ENCODE peak calls at places on chromosomes 3 and 15, in six cellular contexts. Q, S, U, O, Z and F are unnamed samples.

GRCh38 chr3:113441051-113441770 is at the start of gene CFAP44:
- DNase-seq in O (no peak), S (peak; percentile 77), Q (no peak), Z (peak; percentile 90), U (peak; percentile 74), F (peak; percentile 76)

GRCh38 chr15:68330911-68331310 is 53.4 kb downstream of the FEM1B start:
- DNase-seq in U (no peak), O (no peak), S (no peak), Q (no peak), Z (no peak), F (no peak)

GRCh38 chr15:63503739-63504246 is 600 bp upstream of the USP3 start:
- DNase-seq in S (peak; percentile 87), O (peak; percentile 75), Q (peak; percentile 67), U (peak; percentile 82), Z (peak; percentile 91), F (peak; percentile 77)

GRCh38 chr15:66619152-66619903 is 53.5 kb upstream of the LCTL start:
- DNase-seq in U (peak; percentile 84), O (peak; percentile 49), S (peak; percentile 82), Q (peak; percentile 61), Z (peak; percentile 83), F (peak; percentile 88)

GRCh38 chr15:26972636-26973035 is 1.7 kb downstream of the GABRG3 start:
- DNase-seq in U (no peak), S (no peak), Z (no peak), Q (no peak), O (no peak), F (no peak)

GRCh38 chr3:112858410-112859069 is 11.9 kb upstream of the CD200R1L start:
- DNase-seq in U (no peak), O (no peak), Z (peak; percentile 8), S (peak; percentile 27), Q (no peak), F (no peak)

GRCh38 chr15:95557226-95558046 is 773.1 kb upstream of the NR2F2 start:
- DNase-seq in Z (peak; percentile 93), Q (no peak), S (no peak), U (no peak), O (peak; percentile 83), F (no peak)

GRCh38 chr3:13146643-13147143 is 73.5 kb upstream of the IQSEC1 start:
- DNase-seq in S (no peak), Q (no peak), O (no peak), Z (no peak), U (no peak), F (no peak)

GRCh38 chr3:32780735-32781210 is 37.0 kb upstream of the TRIM71 start:
- DNase-seq in Z (peak; percentile 59), U (peak; percentile 78), O (peak; percentile 23), S (peak; percentile 22), Q (peak; percentile 42), F (peak; percentile 28)

GRCh38 chr15:73389971-73390544 is 21.3 kb upstream of the HCN4 start:
- DNase-seq in Q (no peak), O (no peak), S (no peak), Z (no peak), U (no peak), F (no peak)

GRCh38 chr3:123752228-123752627 is 131.9 kb downstream of the MYLK start:
- DNase-seq in Z (no peak), U (no peak), S (no peak), Q (no peak), O (no peak), F (no peak)
- H3K4me1 ChIP-seq in Z (no peaks in the 10 kb centered on the region), U (peaks cover 44% of the 10 kb centered on the region), S (peaks cover 38% of the 10 kb centered on the region), Q (peaks cover 14% of the 10 kb centered on the region), O (peaks cover 42% of the 10 kb centered on the region), F (peaks cover 14% of the 10 kb centered on the region)

GRCh38 chr3:154931484-154931883 is 148.6 kb upstream of the MME start:
- DNase-seq in S (no peak), O (no peak), U (no peak), Q (no peak), Z (peak; percentile 6), F (no peak)

GRCh38 chr3:154932633-154933032 is 147.5 kb upstream of the MME start:
- DNase-seq in Z (no peak), Q (no peak), O (no peak), S (no peak), U (no peak), F (no peak)

GRCh38 chr3:154936196-154936595 is 143.9 kb upstream of the MME start:
- DNase-seq in Q (no peak), S (no peak), Z (no peak), U (no peak), O (no peak), F (no peak)

GRCh38 chr3:154933581-154933980 is 146.5 kb upstream of the MME start:
- DNase-seq in U (no peak), Z (no peak), O (no peak), Q (no peak), S (no peak), F (no peak)
- H3K4me3 ChIP-seq in U (no peak overlapping the region), Z (no peak overlapping the region), O (no peak overlapping the region), Q (no peak overlapping the region), S (no peak overlapping the region), F (no peak overlapping the region)

DNA sequence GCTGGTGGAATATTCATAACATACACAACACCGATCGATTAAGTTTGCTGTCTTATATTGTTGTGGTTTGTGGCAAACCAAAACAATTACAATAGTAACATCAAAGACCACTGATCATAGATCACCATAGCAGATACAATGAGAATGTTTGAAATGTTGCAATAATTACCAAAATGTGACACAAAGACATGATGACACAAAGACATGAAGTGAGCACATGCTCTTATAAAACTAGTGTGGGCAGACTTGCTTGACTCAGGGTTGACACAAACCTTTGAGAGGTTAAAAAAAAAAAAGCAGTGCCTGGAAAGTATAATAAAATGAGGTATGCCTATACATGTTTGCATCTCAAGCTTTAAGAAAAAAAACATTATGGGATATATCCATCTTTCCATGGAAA is 130.3 kb downstream of the NR1I2 start:
- DNase-seq in S (no peak), U (no peak), O (no peak), Q (no peak), Z (no peak), F (no peak)
- H3K4me1 ChIP-seq in S (peaks cover 11% of the 10 kb centered on the region), U (no peaks in the 10 kb centered on the region), O (no peaks in the 10 kb centered on the region), Q (no peaks in the 10 kb centered on the region), Z (peaks cover 21% of the 10 kb centered on the region), F (no peaks in the 10 kb centered on the region)

DNA sequence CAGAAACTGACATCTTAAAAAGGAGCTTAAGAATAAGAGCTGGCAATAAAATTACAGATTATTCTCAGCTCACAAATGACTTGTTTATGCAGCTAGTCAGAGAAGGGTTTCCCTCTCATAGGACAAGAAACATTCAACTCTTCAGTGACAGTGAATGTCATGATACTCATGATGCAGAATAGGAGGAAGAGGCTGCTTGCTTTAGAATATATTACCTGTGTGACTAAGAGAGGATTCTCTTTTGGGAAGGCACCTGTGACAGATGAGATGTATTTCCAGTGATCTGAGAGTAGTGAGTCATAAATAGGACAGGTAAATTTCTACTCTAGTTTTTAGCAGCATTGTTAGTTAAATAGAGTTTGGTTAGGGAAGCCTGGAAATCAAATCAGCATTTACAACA is 39.9 kb downstream of the RASA2 start:
- DNase-seq in U (no peak), S (no peak), O (no peak), Z (no peak), Q (no peak), F (no peak)
- H3K4me3 ChIP-seq in U (no peak overlapping the region), S (no peak overlapping the region), O (no peak overlapping the region), Z (no peak overlapping the region), Q (no peak overlapping the region), F (no peak overlapping the region)

GRCh38 chr3:195077611-195078540 is 193.1 kb downstream of the XXYLT1 start:
- DNase-seq in Z (no peak), Q (no peak), O (no peak), S (no peak), U (peak; percentile 34), F (no peak)
- H3K4me1 ChIP-seq in Z (peaks cover 9% of the 10 kb centered on the region), Q (no peaks in the 10 kb centered on the region), O (peaks cover 4% of the 10 kb centered on the region), S (peaks cover 20% of the 10 kb centered on the region), U (peaks cover 32% of the 10 kb centered on the region), F (no peaks in the 10 kb centered on the region)

DNA sequence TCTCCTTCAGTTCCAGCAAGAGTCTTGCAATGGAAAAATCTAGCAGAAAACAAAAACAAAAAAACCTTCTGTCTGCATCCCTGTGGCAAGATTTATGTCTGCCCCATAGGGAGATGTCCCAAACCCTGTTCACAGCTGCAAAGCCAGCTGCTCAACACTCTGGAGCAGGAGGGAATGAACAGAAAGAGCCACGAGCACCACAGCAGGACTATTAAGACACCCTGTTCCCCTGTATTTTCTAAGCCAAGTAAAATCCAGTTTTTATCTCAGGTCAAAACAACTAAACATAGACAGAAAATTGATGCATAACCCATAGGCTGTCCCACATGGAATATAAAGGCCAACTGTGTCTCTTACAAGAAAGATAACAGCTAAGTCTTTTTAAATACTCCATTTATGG is 357.9 kb downstream of the LSAMP start:
- DNase-seq in S (no peak), O (no peak), U (no peak), Z (no peak), Q (no peak), F (no peak)
- H3K4me3 ChIP-seq in S (no peak overlapping the region), O (no peak overlapping the region), U (no peak overlapping the region), Z (no peak overlapping the region), Q (no peak overlapping the region), F (no peak overlapping the region)